ENCODE peak calls at places on chromosomes 1 and 21, in five cellular contexts. A is naive B cell, S is tibial nerve, N is LoVo, X is astrocyte of the cerebellum. T is an unnamed sample.

GRCh38 chr1:214209260-214209808 is 71.6 kb upstream of the SMYD2 start:
- DNase-seq in A (no peak), S (no peak), N (no peak), X (no peak), T (no peak)

GRCh38 chr1:6409053-6409452 is 10.7 kb downstream of the HES2 start:
- DNase-seq in A (no peak), S (no peak), N (no peak), X (no peak), T (no peak)

GRCh38 chr1:8666394-8667167 is 150.9 kb downstream of the RERE start:
- DNase-seq in A (peak), S (no peak), N (no peak), X (no peak), T (no peak)

GRCh38 chr1:192559115-192560006 is 16.2 kb upstream of the RGS1 start:
- DNase-seq in A (no peak), S (no peak), N (no peak), X (peak), T (peak)

GRCh38 chr1:201886103-201886885 is 2.4 kb upstream of the SHISA4 start:
- DNase-seq in A (no peak), S (no peak), N (no peak), X (no peak), T (no peak)

GRCh38 chr1:20037877-20038276 is 32.1 kb upstream of the PLA2G5 start:
- DNase-seq in A (no peak), S (no peak), N (no peak), X (no peak), T (peak)

GRCh38 chr1:26697978-26698849 is 2.4 kb downstream of the ARID1A start:
- DNase-seq in A (peak), S (no peak), N (peak), X (peak), T (peak)

GRCh38 chr1:192809286-192810252 is 730 bp downstream of the RGS2 start:
- DNase-seq in A (no peak), S (no peak), N (peak), X (no peak), T (no peak)

GRCh38 chr1:221729771-221730170 is 12.1 kb downstream of the DUSP10 start:
- DNase-seq in A (no peak), S (no peak), N (no peak), X (no peak), T (no peak)

GRCh38 chr21:30033441-30033840 is 93.6 kb upstream of the GRIK1 start:
- DNase-seq in A (no peak), S (no peak), N (no peak), X (no peak), T (no peak)

GRCh38 chr21:26280715-26281310 is 110.2 kb upstream of the APP start:
- DNase-seq in A (no peak), S (no peak), N (no peak), X (no peak), T (no peak)

GRCh38 chr1:180923024-180923841 is 10.5 kb downstream of the KIAA1614 start:
- DNase-seq in A (no peak), S (no peak), N (peak), X (peak), T (peak)

GRCh38 chr21:18369115-18369514 is 34.5 kb downstream of the TMPRSS15 start:
- DNase-seq in A (no peak), S (no peak), N (peak), X (peak), T (peak)

GRCh38 chr1:17563494-17564281 is 24.2 kb downstream of the ARHGEF10L start:
- DNase-seq in A (no peak), S (no peak), N (no peak), X (no peak), T (no peak)

GRCh38 chr21:31537872-31538576 is 121.5 kb upstream of the SOD1 start:
- DNase-seq in A (no peak), S (no peak), N (no peak), X (no peak), T (no peak)

GRCh38 chr1:10873189-10873588 is 76.7 kb upstream of the CASZ1 start:
- DNase-seq in A (no peak), S (no peak), N (no peak), X (no peak), T (no peak)

GRCh38 chr1:59685666-59686065 is 129.1 kb upstream of the HOOK1 start:
- DNase-seq in A (no peak), S (no peak), N (no peak), X (no peak), T (no peak)

GRCh38 chr1:199774433-199775089 is 252.9 kb upstream of the NR5A2 start:
- DNase-seq in A (no peak), S (no peak), N (peak), X (peak), T (no peak)

GRCh38 chr1:229225331-229225782 is 45.6 kb upstream of the RAB4A start:
- DNase-seq in A (no peak), S (no peak), N (peak), X (no peak), T (no peak)

GRCh38 chr21:34582506-34583150 is 32.3 kb downstream of the RCAN1 start:
- DNase-seq in A (no peak), S (no peak), N (no peak), X (peak), T (no peak)

GRCh38 chr1:227780101-227781044 is 35.1 kb upstream of the PRSS38 start:
- DNase-seq in A (no peak), S (peak), N (no peak), X (no peak), T (no peak)

GRCh38 chr1:83961571-83962295 is 37.2 kb downstream of the TTLL7 start:
- DNase-seq in A (no peak), S (no peak), N (no peak), X (no peak), T (no peak)

GRCh38 chr1:201888282-201889033 is at the start of gene SHISA4:
- DNase-seq in A (no peak), S (peak), N (peak), X (no peak), T (no peak)

GRCh38 chr1:106637566-106637965 is 418.9 kb upstream of the PRMT6 start:
- DNase-seq in A (no peak), S (no peak), N (no peak), X (no peak), T (no peak)

GRCh38 chr1:183609313-183609712 is 19.1 kb upstream of the NCF2 start:
- DNase-seq in A (no peak), S (peak), N (peak), X (no peak), T (no peak)